ENCODE peak calls at places on chromosomes 3 and 15, in seven cellular contexts. One of them, this sample, is unnamed.
A peak's percentile ranks its signal among the peaks of the same experiment; 100 is the strongest.

GRCh38 chr3:102512734-102513518 is 78.1 kb downstream of the ZPLD1 start:
- DNase-seq in kidney tubule cell: no peak
- DNase-seq in fibroblast of the conjunctiva: no peak
- DNase-seq in uterus: no peak
- DNase-seq in cardiac fibroblast: no peak
- DNase-seq in foreskin fibroblast: no peak
- DNase-seq in choroid plexus epithelial cell: peak; percentile 11
- DNase-seq in this sample: peak; percentile 6

GRCh38 chr3:10521772-10522441 is 16.5 kb upstream of the ATP2B2 start:
- DNase-seq in fibroblast of the conjunctiva: no peak
- DNase-seq in uterus: no peak
- DNase-seq in choroid plexus epithelial cell: no peak
- DNase-seq in cardiac fibroblast: no peak
- DNase-seq in kidney tubule cell: no peak
- DNase-seq in foreskin fibroblast: no peak
- DNase-seq in this sample: no peak

GRCh38 chr3:39144095-39144747 is 9.2 kb downstream of the CSRNP1 start:
- DNase-seq in kidney tubule cell: no peak
- DNase-seq in fibroblast of the conjunctiva: no peak
- DNase-seq in cardiac fibroblast: no peak
- DNase-seq in choroid plexus epithelial cell: no peak
- DNase-seq in foreskin fibroblast: no peak
- DNase-seq in uterus: no peak
- DNase-seq in this sample: no peak

GRCh38 chr15:23759964-23760363 is 72.9 kb upstream of the NDN start:
- DNase-seq in cardiac fibroblast: no peak
- DNase-seq in choroid plexus epithelial cell: no peak
- DNase-seq in fibroblast of the conjunctiva: no peak
- DNase-seq in foreskin fibroblast: no peak
- DNase-seq in uterus: no peak
- DNase-seq in kidney tubule cell: no peak
- DNase-seq in this sample: no peak

GRCh38 chr3:112407214-112407887 is 74.4 kb downstream of the CD200 start:
- DNase-seq in uterus: no peak
- DNase-seq in choroid plexus epithelial cell: no peak
- DNase-seq in foreskin fibroblast: no peak
- DNase-seq in fibroblast of the conjunctiva: no peak
- DNase-seq in kidney tubule cell: peak; percentile 84
- DNase-seq in cardiac fibroblast: no peak
- DNase-seq in this sample: no peak

GRCh38 chr3:112132975-112133448 is at the start of gene GCSAM:
- DNase-seq in cardiac fibroblast: peak; percentile 14
- DNase-seq in choroid plexus epithelial cell: peak; percentile 17
- DNase-seq in foreskin fibroblast: no peak
- DNase-seq in kidney tubule cell: no peak
- DNase-seq in uterus: no peak
- DNase-seq in fibroblast of the conjunctiva: no peak
- DNase-seq in this sample: no peak

GRCh38 chr15:98085003-98085639 is 124.6 kb downstream of the ARRDC4 start:
- DNase-seq in uterus: no peak
- DNase-seq in choroid plexus epithelial cell: peak; percentile 87
- DNase-seq in fibroblast of the conjunctiva: peak; percentile 65
- DNase-seq in cardiac fibroblast: peak; percentile 81
- DNase-seq in kidney tubule cell: peak; percentile 66
- DNase-seq in foreskin fibroblast: peak; percentile 43
- DNase-seq in this sample: peak; percentile 22

GRCh38 chr3:14806641-14807263 is 12.0 kb upstream of the FGD5 start:
- DNase-seq in kidney tubule cell: peak; percentile 76
- DNase-seq in fibroblast of the conjunctiva: no peak
- DNase-seq in uterus: no peak
- DNase-seq in choroid plexus epithelial cell: peak; percentile 40
- DNase-seq in foreskin fibroblast: no peak
- DNase-seq in cardiac fibroblast: peak; percentile 22
- DNase-seq in this sample: peak; percentile 17

GRCh38 chr15:73584699-73585420 is 48.3 kb downstream of the NPTN start:
- DNase-seq in choroid plexus epithelial cell: peak; percentile 67
- DNase-seq in fibroblast of the conjunctiva: no peak
- DNase-seq in foreskin fibroblast: no peak
- DNase-seq in cardiac fibroblast: peak; percentile 30
- DNase-seq in kidney tubule cell: no peak
- DNase-seq in uterus: no peak
- DNase-seq in this sample: no peak

GRCh38 chr3:128489860-128490649 is 2.9 kb downstream of the GATA2 start:
- DNase-seq in foreskin fibroblast: no peak
- DNase-seq in uterus: peak; percentile 53
- DNase-seq in kidney tubule cell: peak; percentile 41
- DNase-seq in fibroblast of the conjunctiva: no peak
- DNase-seq in cardiac fibroblast: peak; percentile 48
- DNase-seq in choroid plexus epithelial cell: peak; percentile 13
- DNase-seq in this sample: no peak

GRCh38 chr3:53715815-53716483 is 130.3 kb downstream of the CHDH start:
- DNase-seq in uterus: no peak
- DNase-seq in cardiac fibroblast: peak; percentile 16
- DNase-seq in kidney tubule cell: no peak
- DNase-seq in foreskin fibroblast: no peak
- DNase-seq in fibroblast of the conjunctiva: no peak
- DNase-seq in choroid plexus epithelial cell: peak; percentile 67
- DNase-seq in this sample: no peak

GRCh38 chr15:80944818-80945217 is 44.8 kb downstream of the MESD start:
- DNase-seq in foreskin fibroblast: no peak
- DNase-seq in kidney tubule cell: no peak
- DNase-seq in choroid plexus epithelial cell: no peak
- DNase-seq in uterus: peak; percentile 10
- DNase-seq in cardiac fibroblast: no peak
- DNase-seq in fibroblast of the conjunctiva: no peak
- DNase-seq in this sample: no peak

GRCh38 chr3:65018801-65019200 is 331.0 kb upstream of the ADAMTS9 start:
- DNase-seq in fibroblast of the conjunctiva: no peak
- DNase-seq in foreskin fibroblast: no peak
- DNase-seq in uterus: no peak
- DNase-seq in cardiac fibroblast: no peak
- DNase-seq in choroid plexus epithelial cell: no peak
- DNase-seq in kidney tubule cell: no peak
- DNase-seq in this sample: no peak

GRCh38 chr3:13528217-13528801 is 20.6 kb upstream of the FBLN2 start:
- DNase-seq in uterus: no peak
- DNase-seq in choroid plexus epithelial cell: peak; percentile 54
- DNase-seq in kidney tubule cell: peak; percentile 12
- DNase-seq in cardiac fibroblast: peak; percentile 20
- DNase-seq in fibroblast of the conjunctiva: no peak
- DNase-seq in foreskin fibroblast: no peak
- DNase-seq in this sample: no peak

GRCh38 chr3:121529308-121529707 is 16.5 kb downstream of the POLQ start:
- DNase-seq in choroid plexus epithelial cell: peak; percentile 66
- DNase-seq in uterus: no peak
- DNase-seq in fibroblast of the conjunctiva: peak; percentile 13
- DNase-seq in cardiac fibroblast: peak; percentile 37
- DNase-seq in kidney tubule cell: peak; percentile 8
- DNase-seq in foreskin fibroblast: no peak
- DNase-seq in this sample: peak; percentile 29

GRCh38 chr3:36417237-36417636 is 36.9 kb downstream of the STAC start:
- DNase-seq in foreskin fibroblast: no peak
- DNase-seq in kidney tubule cell: no peak
- DNase-seq in uterus: no peak
- DNase-seq in fibroblast of the conjunctiva: no peak
- DNase-seq in cardiac fibroblast: no peak
- DNase-seq in choroid plexus epithelial cell: no peak
- DNase-seq in this sample: no peak

GRCh38 chr3:142723665-142723967 is 218 bp upstream of the TRPC1 start:
- DNase-seq in uterus: no peak
- DNase-seq in fibroblast of the conjunctiva: no peak
- DNase-seq in foreskin fibroblast: no peak
- DNase-seq in choroid plexus epithelial cell: no peak
- DNase-seq in cardiac fibroblast: no peak
- DNase-seq in kidney tubule cell: no peak
- DNase-seq in this sample: no peak

GRCh38 chr3:88595025-88595424 is 445.3 kb downstream of the C3orf38 start:
- DNase-seq in fibroblast of the conjunctiva: no peak
- DNase-seq in uterus: no peak
- DNase-seq in cardiac fibroblast: peak; percentile 11
- DNase-seq in foreskin fibroblast: no peak
- DNase-seq in choroid plexus epithelial cell: peak; percentile 39
- DNase-seq in kidney tubule cell: no peak
- DNase-seq in this sample: no peak

This sample was measured in HCEC 1CT.